ENCODE peak calls at places on chromosomes 4 and X, in nine cellular contexts. Y is left ventricle myocardium inferior; B is suprapubic skin; P is uterus; N is endodermal cell; Q is AG04450; U is mesothelial cell of epicardium; K is CD4-positive, alpha-beta T cell; W is progenitor cell of endocrine pancreas. H is an unnamed sample.

GRCh38 chrX:140149761-140150160 is 184.4 kb upstream of the CXorf66 start:
- DNase-seq in W (no peak), Y (no peak), N (no peak), Q (no peak), P (no peak), B (no peak), K (no peak), U (no peak), H (no peak)

GRCh38 chr4:6546681-6547447 is 28.1 kb upstream of the MAN2B2 start:
- DNase-seq in Y (no peak), B (no peak), K (peak; percentile 25), P (no peak), Q (peak; percentile 33), U (peak; percentile 67), N (peak; percentile 84), W (peak; percentile 39), H (no peak)

GRCh38 chrX:7145454-7145853 is 2.1 kb upstream of the STS start:
- DNase-seq in U (no peak), K (no peak), Y (no peak), N (no peak), W (no peak), P (no peak), B (no peak), Q (no peak), H (no peak)

GRCh38 chr4:158936238-158936637 is 166.6 kb upstream of the RAPGEF2 start:
- DNase-seq in W (no peak), N (no peak), K (no peak), Y (no peak), B (no peak), Q (no peak), U (no peak), P (no peak), H (no peak)

GRCh38 chr4:19239565-19239964 is 1012.1 kb upstream of the SLIT2 start:
- DNase-seq in W (no peak), K (no peak), B (no peak), U (no peak), Y (no peak), Q (no peak), N (no peak), P (no peak), H (no peak)

GRCh38 chr4:1459664-1460511 is 53.6 kb upstream of the NKX1-1 start:
- DNase-seq in N (peak; percentile 55), B (peak; percentile 44), K (no peak), P (peak; percentile 7), W (no peak), U (no peak), Y (no peak), Q (no peak), H (no peak)

GRCh38 chrX:18415386-18415785 is 10.0 kb upstream of the CDKL5 start:
- DNase-seq in K (no peak), P (no peak), Q (no peak), B (no peak), U (no peak), Y (no peak), N (no peak), W (no peak), H (no peak)

GRCh38 chr4:83255584-83255983 is 29.0 kb downstream of the COQ2 start:
- DNase-seq in Y (no peak), W (no peak), Q (no peak), P (no peak), N (no peak), U (no peak), B (no peak), K (no peak), H (no peak)

GRCh38 chrX:40304115-40304514 is 206.4 kb upstream of the BCOR start:
- DNase-seq in P (no peak), B (no peak), U (no peak), W (no peak), Y (no peak), N (peak; percentile 49), Q (no peak), K (no peak), H (no peak)

GRCh38 chr4:146582864-146583263 is 55.8 kb upstream of the POU4F2 start:
- DNase-seq in Q (no peak), N (no peak), P (no peak), B (no peak), U (no peak), Y (no peak), W (no peak), K (no peak), H (no peak)

GRCh38 chr4:1398686-1399507 is 7.3 kb downstream of the NKX1-1 start:
- DNase-seq in Y (no peak), P (peak; percentile 4), B (no peak), N (no peak), U (no peak), W (peak; percentile 7), Q (no peak), K (no peak), H (no peak)

GRCh38 chr4:119865389-119865788 is 201.3 kb downstream of the MAD2L1 start:
- DNase-seq in Y (no peak), N (no peak), U (no peak), W (no peak), Q (no peak), K (no peak), P (no peak), B (no peak), H (no peak)

GRCh38 chr4:124337874-124338273 is 374.7 kb downstream of the ANKRD50 start:
- DNase-seq in N (no peak), P (peak; percentile 20), K (no peak), W (no peak), U (no peak), Q (no peak), B (no peak), Y (peak; percentile 61), H (no peak)

GRCh38 chrX:38796926-38797325 is 4.3 kb upstream of the MID1IP1 start:
- DNase-seq in Y (no peak), B (no peak), U (no peak), P (no peak), Q (no peak), W (no peak), N (no peak), K (no peak), H (no peak)

GRCh38 chr4:128355301-128355700 is 67.7 kb upstream of the PGRMC2 start:
- DNase-seq in W (no peak), Q (no peak), N (no peak), U (no peak), B (no peak), P (no peak), Y (peak; percentile 29), K (no peak), H (no peak)

GRCh38 chr4:47746122-47746521 is 91.7 kb downstream of the CORIN start:
- DNase-seq in B (no peak), P (no peak), U (no peak), K (no peak), W (no peak), N (no peak), Q (no peak), Y (no peak), H (no peak)

GRCh38 chr4:185470503-185471195 is 884 bp downstream of the CCDC110 start:
- DNase-seq in Q (no peak), U (peak; percentile 53), N (no peak), B (peak; percentile 88), Y (peak; percentile 49), W (peak; percentile 34), K (peak; percentile 44), P (peak; percentile 68), H (peak; percentile 38)

GRCh38 chrX:54891573-54891972 is 29.1 kb upstream of the TRO start:
- DNase-seq in Y (no peak), N (peak; percentile 60), P (no peak), K (peak; percentile 31), U (no peak), Q (no peak), W (no peak), B (no peak), H (no peak)

GRCh38 chr4:126123933-126124332 is 809.2 kb downstream of the FAT4 start:
- DNase-seq in K (no peak), B (no peak), U (no peak), Q (no peak), N (no peak), W (no peak), P (no peak), Y (no peak), H (no peak)

GRCh38 chrX:153433781-153434285 is 12.0 kb downstream of the TREX2 start:
- DNase-seq in K (no peak), P (no peak), Y (no peak), B (no peak), Q (no peak), N (no peak), U (no peak), W (no peak), H (no peak)
- TF ChIP-seq CTCF in K (no peak), P (no peak), Y (no peak), B (no peak), Q (no peak), N (no peak), U (no peak), W (no peak), H (no peak)

DNA sequence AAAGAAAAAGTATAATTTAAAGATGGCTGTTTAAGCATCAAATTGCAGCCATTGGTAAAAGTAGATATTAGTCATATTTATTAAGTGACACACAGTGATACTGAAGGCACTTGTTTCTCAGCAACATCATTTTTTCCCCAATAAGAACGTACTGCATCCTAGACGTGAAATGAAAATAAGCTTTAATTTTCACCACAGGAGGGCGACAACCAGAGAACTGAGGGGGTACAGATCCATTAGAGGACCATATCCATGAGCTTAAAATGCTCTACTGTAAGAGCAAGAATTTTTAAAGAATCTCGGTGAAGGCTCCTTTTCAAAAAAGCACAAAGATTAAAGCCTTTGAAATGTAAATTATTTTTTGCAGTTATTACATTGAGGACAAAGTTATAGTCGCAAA is 33.4 kb downstream of the FRG1 start:
- DNase-seq in B (no peak), N (no peak), Y (no peak), P (no peak), W (no peak), K (no peak), U (no peak), Q (no peak), H (no peak)
- TF ChIP-seq CTCF in B (no peak), N (peak; percentile 22), Y (no peak), P (no peak), W (no peak), K (peak; percentile 16), U (no peak), Q (peak; percentile 22), H (no peak)

GRCh38 chr4:79476196-79476595 is 68.2 kb upstream of the GK2 start:
- DNase-seq in N (no peak), Q (no peak), U (no peak), W (no peak), P (no peak), B (peak; percentile 62), Y (no peak), K (no peak), H (no peak)

GRCh38 chr4:79471309-79471708 is 63.3 kb upstream of the GK2 start:
- DNase-seq in P (no peak), Q (no peak), U (no peak), Y (no peak), N (no peak), W (no peak), K (no peak), B (no peak), H (no peak)

GRCh38 chr4:79467246-79467932 is 59.4 kb upstream of the GK2 start:
- DNase-seq in Q (no peak), W (no peak), Y (no peak), P (no peak), B (no peak), K (no peak), U (no peak), N (no peak), H (no peak)

GRCh38 chr4:79472693-79473552 is 64.9 kb upstream of the GK2 start:
- DNase-seq in U (no peak), N (no peak), W (no peak), Q (no peak), P (no peak), B (no peak), Y (no peak), K (no peak), H (no peak)
- TF ChIP-seq CTCF in U (no peak), N (no peak), W (no peak), Q (no peak), P (no peak), B (no peak), Y (no peak), K (no peak), H (no peak)

GRCh38 chr4:58732973-58733372 is 1622.8 kb upstream of the IGFBP7 start:
- DNase-seq in K (no peak), Y (no peak), B (no peak), Q (no peak), P (no peak), N (no peak), U (no peak), W (no peak), H (no peak)
- TF ChIP-seq CTCF in K (no peak), Y (no peak), B (no peak), Q (peak; percentile 36), P (no peak), N (peak; percentile 35), U (no peak), W (peak; percentile 8), H (no peak)